ENCODE peak calls at places on chromosome 16, in nine cellular contexts. C, F, L, O, B, Y, A, V and N are unnamed samples. For H3K9me3, the result is how much of the 10 kb centered on the place peaks cover.

GRCh38 chr16:87461466-87461975 is 31.3 kb downstream of the ZCCHC14 start:
- DNase-seq in C (no peak), F (peak), L (peak), O (peak), B (peak), Y (no peak), A (peak), V (peak), N (peak)

GRCh38 chr16:86391987-86392386 is 118.3 kb upstream of the FOXF1 start:
- DNase-seq in C (no peak), F (no peak), L (no peak), O (no peak), B (no peak), Y (no peak), A (no peak), V (no peak), N (no peak)

GRCh38 chr16:51538707-51539604 is 387.9 kb upstream of the SALL1 start:
- DNase-seq in C (no peak), F (peak), L (no peak), O (no peak), B (no peak), Y (no peak), A (no peak), V (no peak), N (no peak)

GRCh38 chr16:30609002-30609927 is 924 bp downstream of the ZNF689 start:
- DNase-seq in C (peak), F (peak), L (peak), O (peak), B (peak), Y (no peak), A (peak), V (peak), N (peak)

GRCh38 chr16:82987767-82988166 is 361.0 kb downstream of the CDH13 start:
- DNase-seq in C (no peak), F (no peak), L (no peak), O (no peak), B (no peak), Y (no peak), A (no peak), V (no peak), N (no peak)

GRCh38 chr16:62077998-62078397 is 41.8 kb upstream of the CDH8 start:
- DNase-seq in C (no peak), F (no peak), L (no peak), O (no peak), B (no peak), Y (no peak), A (no peak), V (no peak), N (no peak)

GRCh38 chr16:85372627-85373372 is 240.3 kb upstream of the GSE1 start:
- DNase-seq in C (no peak), F (no peak), L (no peak), O (no peak), B (peak), Y (no peak), A (peak), V (peak), N (no peak)

GRCh38 chr16:63776034-63776433 is 1345.8 kb downstream of the CDH11 start:
- DNase-seq in C (no peak), F (no peak), L (no peak), O (no peak), B (no peak), Y (no peak), A (no peak), V (no peak), N (no peak)

GRCh38 chr16:71383054-71383773 is 24.7 kb downstream of the CALB2 start:
- DNase-seq in C (no peak), F (no peak), L (no peak), O (peak), B (no peak), Y (no peak), A (no peak), V (no peak), N (no peak)

GRCh38 chr16:77662241-77662640 is 60.1 kb upstream of the NUDT7 start:
- DNase-seq in C (no peak), F (no peak), L (no peak), O (no peak), B (no peak), Y (no peak), A (no peak), V (no peak), N (no peak)

GRCh38 chr16:10501016-10501607 is 79.3 kb downstream of the EMP2 start:
- DNase-seq in C (no peak), F (no peak), L (no peak), O (no peak), B (peak), Y (no peak), A (no peak), V (no peak), N (no peak)

GRCh38 chr16:30761427-30761927 is 385 bp downstream of the CFAP119 start:
- DNase-seq in C (peak), F (no peak), L (no peak), O (peak), B (peak), Y (peak), A (no peak), V (no peak), N (no peak)

GRCh38 chr16:87344931-87345631 is 27.9 kb upstream of the C16orf95 start:
- DNase-seq in C (no peak), F (no peak), L (no peak), O (no peak), B (no peak), Y (peak), A (no peak), V (peak), N (peak)

GRCh38 chr16:86476956-86477530 is 33.3 kb upstream of the FOXF1 start:
- DNase-seq in C (no peak), F (no peak), L (no peak), O (no peak), B (no peak), Y (no peak), A (no peak), V (no peak), N (peak)

GRCh38 chr16:59205403-59205802 is 471.3 kb upstream of the GOT2 start:
- DNase-seq in C (no peak), F (peak), L (no peak), O (no peak), B (no peak), Y (no peak), A (no peak), V (no peak), N (no peak)

GRCh38 chr16:51416921-51417320 is 265.9 kb upstream of the SALL1 start:
- DNase-seq in C (no peak), F (no peak), L (no peak), O (no peak), B (no peak), Y (no peak), A (no peak), V (no peak), N (no peak)

GRCh38 chr16:8583712-8584111 is 6.6 kb downstream of the TMEM114 start:
- DNase-seq in C (no peak), F (no peak), L (no peak), O (no peak), B (peak), Y (no peak), A (no peak), V (no peak), N (no peak)

GRCh38 chr16:86432691-86433090 is 77.6 kb upstream of the FOXF1 start:
- DNase-seq in C (no peak), F (no peak), L (no peak), O (no peak), B (no peak), Y (no peak), A (no peak), V (peak), N (no peak)

GRCh38 chr16:16928532-16929101 is 542.1 kb downstream of the XYLT1 start:
- DNase-seq in C (no peak), F (no peak), L (no peak), O (no peak), B (peak), Y (no peak), A (no peak), V (no peak), N (no peak)

GRCh38 chr16:53504161-53504663 is 1.2 kb upstream of the AKTIP start:
- DNase-seq in C (peak), F (no peak), L (peak), O (peak), B (peak), Y (peak), A (peak), V (peak), N (peak)

GRCh38 chr16:54334208-54334607 is 47.6 kb upstream of the IRX3 start:
- DNase-seq in C (no peak), F (no peak), L (no peak), O (no peak), B (no peak), Y (no peak), A (no peak), V (no peak), N (no peak)

GRCh38 chr16:23060458-23061320 is 88.6 kb downstream of the USP31 start:
- DNase-seq in C (peak), F (peak), L (peak), O (peak), B (peak), Y (peak), A (peak), V (peak), N (peak)

GRCh38 chr16:17658881-17659280 is 188.1 kb upstream of the XYLT1 start:
- DNase-seq in C (no peak), F (no peak), L (no peak), O (no peak), B (no peak), Y (no peak), A (no peak), V (no peak), N (no peak)

GRCh38 chr16:88194397-88195020 is 188.2 kb upstream of the ZNF469 start:
- DNase-seq in C (peak), F (no peak), L (no peak), O (no peak), B (no peak), Y (no peak), A (no peak), V (no peak), N (no peak)

GRCh38 chr16:89904606-89905510 is 13.8 kb upstream of the MC1R start:
- DNase-seq in C (no peak), F (no peak), L (no peak), O (peak), B (no peak), Y (no peak), A (no peak), V (no peak), N (no peak)

GRCh38 chr16:86663691-86664517 is 85.6 kb downstream of the FOXL1 start:
- DNase-seq in C (no peak), F (no peak), L (no peak), O (no peak), B (no peak), Y (no peak), A (no peak), V (no peak), N (no peak)

GRCh38 chr16:48041861-48042435 is 113.8 kb downstream of the ABCC12 start:
- DNase-seq in C (no peak), F (no peak), L (no peak), O (no peak), B (peak), Y (no peak), A (no peak), V (no peak), N (no peak)

GRCh38 chr16:89149386-89149785 is 22.2 kb upstream of the CDH15 start:
- DNase-seq in C (no peak), F (no peak), L (no peak), O (no peak), B (no peak), Y (no peak), A (no peak), V (no peak), N (no peak)

GRCh38 chr16:80564394-80564793 is 23.6 kb downstream of the DYNLRB2 start:
- DNase-seq in C (no peak), F (no peak), L (no peak), O (no peak), B (no peak), Y (peak), A (no peak), V (no peak), N (no peak)

GRCh38 chr16:11844499-11844898 is 6.8 kb downstream of the RSL1D1 start:
- DNase-seq in C (no peak), F (no peak), L (no peak), O (no peak), B (no peak), Y (no peak), A (peak), V (no peak), N (no peak)

GRCh38 chr16:11852092-11852809 is 909 bp upstream of the RSL1D1 start:
- DNase-seq in C (no peak), F (no peak), L (no peak), O (no peak), B (peak), Y (no peak), A (no peak), V (no peak), N (no peak)

GRCh38 chr16:11851301-11852091 is at the start of gene RSL1D1:
- DNase-seq in C (peak), F (peak), L (peak), O (peak), B (peak), Y (peak), A (peak), V (peak), N (peak)

GRCh38 chr16:11843861-11844260 is 7.5 kb downstream of the RSL1D1 start:
- DNase-seq in C (no peak), F (no peak), L (no peak), O (no peak), B (no peak), Y (no peak), A (peak), V (no peak), N (no peak)

DNA sequence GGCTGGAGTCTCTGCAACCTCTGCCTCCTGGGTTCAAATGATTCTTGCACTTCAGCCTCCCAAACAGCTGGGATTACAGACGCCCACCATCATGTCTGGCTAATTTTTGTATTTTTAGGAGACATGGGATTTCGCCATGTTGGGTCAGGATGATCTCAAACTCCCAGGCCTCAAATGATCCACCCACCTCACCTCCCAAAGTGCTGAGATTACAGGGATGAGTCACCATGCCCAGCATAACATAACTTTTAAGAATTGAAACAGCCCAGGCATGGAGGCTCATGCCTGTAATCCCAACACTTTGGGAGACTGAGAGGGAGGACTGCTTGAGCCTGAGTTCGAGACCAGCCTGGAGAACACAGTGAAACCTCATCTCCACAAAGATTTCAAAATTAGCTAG is 2.5 kb downstream of the RSL1D1 start:
- DNase-seq in C (no peak), F (no peak), L (no peak), O (no peak), B (no peak), Y (no peak), A (no peak), V (no peak), N (no peak)
- H3K4me3 ChIP-seq in C (no peak), F (no peak), L (no peak), O (no peak), B (no peak), Y (no peak), A (no peak), V (no peak), N (no peak)

GRCh38 chr16:35747658-35748455 is 2288.4 kb downstream of the TP53TG3F start:
- DNase-seq in C (no peak), F (no peak), L (no peak), O (no peak), B (no peak), Y (no peak), A (no peak), V (no peak), N (peak)

GRCh38 chr16:35746963-35747657 is 2287.7 kb downstream of the TP53TG3F start:
- DNase-seq in C (no peak), F (no peak), L (no peak), O (no peak), B (no peak), Y (no peak), A (no peak), V (no peak), N (no peak)

GRCh38 chr16:35750157-35750689 is 2290.8 kb downstream of the TP53TG3F start:
- DNase-seq in C (no peak), F (no peak), L (no peak), O (no peak), B (no peak), Y (no peak), A (no peak), V (no peak), N (no peak)

GRCh38 chr16:35749253-35750141 is 2290.1 kb downstream of the TP53TG3F start:
- DNase-seq in C (no peak), F (no peak), L (peak), O (no peak), B (no peak), Y (no peak), A (no peak), V (no peak), N (no peak)

DNA sequence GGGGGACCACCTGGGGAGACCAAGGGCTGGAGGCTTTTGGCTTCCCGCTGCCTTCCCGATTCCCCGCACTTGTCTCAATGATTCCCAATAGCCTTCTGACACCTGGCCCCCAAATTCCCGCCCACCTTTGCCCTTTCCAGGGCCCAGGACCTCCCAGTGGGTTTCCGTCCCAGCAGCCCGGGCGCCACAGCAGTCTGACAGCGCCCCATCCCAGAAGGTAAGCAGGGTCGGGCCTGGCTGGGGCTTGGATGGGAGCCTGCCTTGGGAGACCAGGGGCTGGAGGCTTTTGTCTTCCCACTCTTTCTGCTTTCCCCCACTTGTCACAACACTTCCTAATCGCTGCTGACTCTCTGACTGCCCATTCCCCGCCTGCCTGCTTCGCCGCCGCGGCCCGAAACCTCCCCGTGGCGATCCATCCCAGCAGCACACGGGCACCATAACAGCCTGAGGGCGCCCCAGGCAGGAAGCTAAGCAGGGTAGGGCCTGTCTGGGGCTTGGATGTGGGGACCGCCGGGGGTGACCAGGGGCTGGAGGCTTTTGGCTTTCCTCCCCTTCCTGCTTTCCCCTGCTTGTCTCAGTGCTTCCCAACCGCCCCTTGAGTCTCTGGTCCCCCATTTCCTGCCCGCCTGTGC is 2289.3 kb downstream of the TP53TG3F start:
- DNase-seq in C (no peak), F (no peak), L (no peak), O (no peak), B (no peak), Y (no peak), A (no peak), V (no peak), N (no peak)
- H3K9me3 ChIP-seq in C (under half), F (under half), L (under half), O (under half), B (under half), Y (under half), A (under half), V (half or more), N (under half)

DNA sequence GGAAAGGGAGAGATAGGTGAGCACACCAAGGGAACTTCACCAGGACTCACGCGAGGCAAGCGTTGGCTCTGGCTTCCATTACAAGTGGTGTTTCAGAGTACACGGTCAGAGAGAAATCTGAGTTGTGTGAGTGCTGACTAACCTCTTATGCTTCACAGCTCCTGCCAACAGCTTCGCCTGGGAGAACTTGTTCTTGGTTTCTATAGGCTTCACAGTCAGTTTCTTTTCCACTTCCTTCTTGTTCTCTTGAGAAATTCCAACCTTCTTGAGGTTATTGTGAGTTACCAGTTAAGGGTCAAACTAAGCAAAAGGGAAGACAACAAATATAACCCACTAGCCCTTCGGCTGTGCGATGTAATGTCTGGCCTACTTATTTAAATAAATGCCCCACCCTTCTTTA is 18.9 kb downstream of the PSME3IP1 start:
- DNase-seq in C (no peak), F (no peak), L (no peak), O (no peak), B (no peak), Y (no peak), A (no peak), V (no peak), N (no peak)
- H3K27ac ChIP-seq in C (no peak), F (no peak), L (no peak), O (no peak), B (no peak), Y (no peak), A (no peak), V (peak), N (no peak)

GRCh38 chr16:3010510-3010909 is 2.2 kb upstream of the CLDN9 start:
- DNase-seq in C (no peak), F (no peak), L (no peak), O (no peak), B (no peak), Y (no peak), A (no peak), V (no peak), N (no peak)
- H3K4me3 ChIP-seq in C (no peak), F (no peak), L (no peak), O (peak), B (no peak), Y (no peak), A (no peak), V (no peak), N (no peak)

DNA sequence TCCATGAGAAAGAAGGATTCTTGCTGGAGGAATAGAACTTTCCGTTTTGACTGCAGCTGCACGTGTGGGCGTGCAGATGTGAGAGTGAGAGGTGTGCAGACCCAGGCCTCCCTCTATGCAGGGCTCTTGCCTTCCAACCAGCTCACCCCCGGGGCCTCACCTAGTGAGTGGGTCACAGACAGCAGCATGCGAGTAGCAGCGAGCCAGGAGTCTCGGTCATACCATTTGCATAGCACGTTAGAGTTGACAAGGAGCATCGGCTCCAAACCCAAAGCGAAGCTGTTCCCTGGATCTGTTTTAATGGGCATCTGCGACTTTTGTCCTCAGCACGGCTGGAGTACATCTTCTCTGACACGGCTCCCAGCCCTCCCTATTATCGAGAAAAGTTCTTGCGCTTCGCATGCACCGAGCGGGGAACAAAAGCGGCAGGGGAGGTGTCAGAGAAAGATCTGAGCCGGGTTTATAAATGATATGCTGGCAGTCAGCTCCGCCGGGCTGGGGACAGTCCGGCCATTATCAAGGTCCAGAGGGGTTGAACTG is 253.3 kb downstream of the MAF start:
- DNase-seq in C (no peak), F (no peak), L (no peak), O (no peak), B (no peak), Y (no peak), A (no peak), V (no peak), N (no peak)
- H3K9me3 ChIP-seq in C (under half), F (under half), L (under half), O (under half), B (under half), Y (under half), A (under half), V (under half), N (under half)

GRCh38 chr16:28180660-28181556 is 30.9 kb downstream of the XPO6 start:
- DNase-seq in C (no peak), F (no peak), L (no peak), O (no peak), B (no peak), Y (no peak), A (no peak), V (no peak), N (no peak)
- H3K27ac ChIP-seq in C (no peak), F (peak), L (no peak), O (peak), B (no peak), Y (no peak), A (no peak), V (peak), N (no peak)

GRCh38 chr16:2022723-2023097 is 3.1 kb downstream of the NPW start:
- DNase-seq in C (no peak), F (peak), L (peak), O (peak), B (peak), Y (no peak), A (no peak), V (no peak), N (no peak)

GRCh38 chr16:2019500-2019899 is at the start of gene NPW:
- DNase-seq in C (no peak), F (no peak), L (peak), O (no peak), B (peak), Y (no peak), A (no peak), V (no peak), N (peak)

GRCh38 chr16:2023098-2023925 is 3.4 kb upstream of the NHERF2 start:
- DNase-seq in C (peak), F (peak), L (peak), O (peak), B (peak), Y (peak), A (peak), V (peak), N (peak)

GRCh38 chr16:2016407-2016922 is 3.1 kb upstream of the NPW start:
- DNase-seq in C (no peak), F (no peak), L (no peak), O (no peak), B (no peak), Y (no peak), A (no peak), V (no peak), N (no peak)

GRCh38 chr16:2019919-2020831 is 590 bp downstream of the NPW start:
- DNase-seq in C (no peak), F (no peak), L (no peak), O (no peak), B (peak), Y (no peak), A (no peak), V (no peak), N (peak)
- H3K4me3 ChIP-seq in C (no peak), F (no peak), L (no peak), O (no peak), B (peak), Y (no peak), A (no peak), V (peak), N (no peak)

GRCh38 chr16:27389272-27389961 is 12.6 kb upstream of the IL21R start:
- DNase-seq in C (no peak), F (no peak), L (no peak), O (no peak), B (no peak), Y (no peak), A (peak), V (no peak), N (no peak)
- H3K9me3 ChIP-seq in C (under half), F (under half), L (under half), O (under half), B (under half), Y (under half), A (under half), V (under half), N (under half)